ENCODE peak calls at places on chromosomes 3 and 15, in nine cellular contexts. E is Calu3; H is HEK293T; S is AG08396; W is CD14-positive monocyte; B is hepatic stellate cell; N is ELR; O is activated CD4-positive, CD25-positive, alpha-beta regulatory T cell; P is ACHN. R is an unnamed sample.

GRCh38 chr15:62352817-62353216 is 187.7 kb upstream of the C2CD4B start:
- DNase-seq in E (no peak), H (no peak), S (no peak), W (no peak), B (no peak), N (no peak), O (no peak), P (no peak), R (no peak)

GRCh38 chr15:68500363-68501317 is 68.7 kb upstream of the ITGA11 start:
- DNase-seq in E (no peak), H (no peak), S (no peak), W (peak), B (no peak), N (no peak), O (no peak), P (no peak), R (no peak)

GRCh38 chr15:43930079-43930478 is 103.3 kb downstream of the WDR76 start:
- DNase-seq in E (no peak), H (peak), S (peak), W (no peak), B (no peak), N (no peak), O (no peak), P (peak), R (no peak)

GRCh38 chr15:69532066-69532465 is 79.4 kb downstream of the RPLP1 start:
- DNase-seq in E (no peak), H (no peak), S (no peak), W (no peak), B (no peak), N (no peak), O (no peak), P (no peak), R (no peak)

GRCh38 chr15:88204584-88204983 is 52.0 kb downstream of the NTRK3 start:
- DNase-seq in E (no peak), H (no peak), S (no peak), W (no peak), B (no peak), N (no peak), O (no peak), P (no peak), R (peak)

GRCh38 chr15:29208352-29208751 is 61.3 kb downstream of the NSMCE3 start:
- DNase-seq in E (no peak), H (peak), S (no peak), W (no peak), B (no peak), N (no peak), O (no peak), P (no peak), R (no peak)

GRCh38 chr15:72169236-72169920 is 28.2 kb downstream of the GRAMD2A start:
- DNase-seq in E (no peak), H (no peak), S (no peak), W (no peak), B (no peak), N (no peak), O (no peak), P (no peak), R (peak)

GRCh38 chr3:87260270-87260669 is 16.1 kb downstream of the POU1F1 start:
- DNase-seq in E (peak), H (peak), S (peak), W (no peak), B (peak), N (peak), O (no peak), P (peak), R (peak)

GRCh38 chr15:70830615-70831014 is 23.3 kb downstream of the LARP6 start:
- DNase-seq in E (no peak), H (no peak), S (no peak), W (no peak), B (no peak), N (no peak), O (no peak), P (peak), R (no peak)

GRCh38 chr3:63478962-63479660 is 173.4 kb upstream of the SNTN start:
- DNase-seq in E (no peak), H (no peak), S (no peak), W (no peak), B (no peak), N (no peak), O (no peak), P (no peak), R (no peak)